ENCODE peak calls at places on chromosomes 6 and 20, in seven cellular contexts. V is adrenal gland; E is mammary epithelial cell; Z is breast epithelium; Y is lung; O is uterus; Q is CD8-positive, alpha-beta T cell. K is an unnamed sample. For H3K36me3, the result is how much of the 10 kb centered on the place peaks cover.

GRCh38 chr20:9287062-9287461 is 218.2 kb downstream of the PLCB4 start:
- DNase-seq in V (no peak), E (no peak), Z (no peak), Y (no peak), O (no peak), Q (no peak), K (no peak)

GRCh38 chr20:35849726-35850125 is 77.9 kb downstream of the PHF20 start:
- DNase-seq in V (no peak), E (no peak), Z (no peak), Y (no peak), O (no peak), Q (no peak), K (no peak)

GRCh38 chr20:13822459-13822858 is 37.6 kb downstream of the NDUFAF5 start:
- DNase-seq in V (no peak), E (no peak), Z (no peak), Y (no peak), O (no peak), Q (no peak), K (no peak)

GRCh38 chr6:170040115-170040500 is 250.8 kb downstream of the DLL1 start:
- DNase-seq in V (no peak), E (no peak), Z (no peak), Y (no peak), O (no peak), Q (no peak), K (no peak)

GRCh38 chr20:62845818-62846527 is 15.6 kb downstream of the TCFL5 start:
- DNase-seq in V (no peak), E (no peak), Z (peak), Y (no peak), O (no peak), Q (no peak), K (no peak)

GRCh38 chr6:95693108-95693507 is 115.8 kb downstream of the MANEA start:
- DNase-seq in V (no peak), E (no peak), Z (no peak), Y (no peak), O (no peak), Q (no peak), K (no peak)

GRCh38 chr20:32511358-32512046 is 73.6 kb downstream of the NOL4L start:
- DNase-seq in V (no peak), E (no peak), Z (no peak), Y (no peak), O (no peak), Q (no peak), K (no peak)

GRCh38 chr6:34947561-34947960 is 58.5 kb downstream of the ANKS1A start:
- DNase-seq in V (no peak), E (peak), Z (no peak), Y (no peak), O (no peak), Q (no peak), K (no peak)

GRCh38 chr6:117637770-117638169 is 35.5 kb upstream of the GOPC start:
- DNase-seq in V (no peak), E (no peak), Z (no peak), Y (no peak), O (no peak), Q (no peak), K (no peak)

GRCh38 chr6:128731249-128732165 is 151.4 kb upstream of the LAMA2 start:
- DNase-seq in V (peak), E (peak), Z (no peak), Y (no peak), O (no peak), Q (no peak), K (no peak)

GRCh38 chr6:123830110-123830509 is 26.4 kb downstream of the NKAIN2 start:
- DNase-seq in V (no peak), E (no peak), Z (no peak), Y (no peak), O (no peak), Q (no peak), K (no peak)

GRCh38 chr20:11001767-11002540 is 328.2 kb upstream of the JAG1 start:
- DNase-seq in V (peak), E (peak), Z (peak), Y (no peak), O (no peak), Q (no peak), K (peak)

GRCh38 chr6:21163110-21163837 is 430.3 kb upstream of the SOX4 start:
- DNase-seq in V (no peak), E (peak), Z (no peak), Y (no peak), O (no peak), Q (no peak), K (no peak)

GRCh38 chr20:8104252-8104651 is 27.8 kb upstream of the PLCB1 start:
- DNase-seq in V (no peak), E (no peak), Z (no peak), Y (no peak), O (no peak), Q (no peak), K (no peak)

GRCh38 chr6:1312444-1313363 is 806 bp downstream of the FOXQ1 start:
- DNase-seq in V (no peak), E (peak), Z (no peak), Y (no peak), O (no peak), Q (no peak), K (no peak)

GRCh38 chr6:18151801-18152200 is 3.1 kb downstream of the TPMT start:
- DNase-seq in V (no peak), E (no peak), Z (no peak), Y (no peak), O (no peak), Q (no peak), K (no peak)

GRCh38 chr6:144285798-144286502 is 815 bp downstream of the UTRN start:
- DNase-seq in V (peak), E (peak), Z (peak), Y (peak), O (peak), Q (peak), K (no peak)

GRCh38 chr20:62605236-62605948 is 36.9 kb upstream of the SLCO4A1 start:
- DNase-seq in V (no peak), E (no peak), Z (no peak), Y (no peak), O (no peak), Q (no peak), K (no peak)

GRCh38 chr6:5366941-5367340 is 105.6 kb downstream of the FARS2 start:
- DNase-seq in V (no peak), E (no peak), Z (no peak), Y (no peak), O (no peak), Q (no peak), K (no peak)

GRCh38 chr20:5156670-5157448 is 30.1 kb downstream of the CDS2 start:
- DNase-seq in V (no peak), E (no peak), Z (no peak), Y (no peak), O (no peak), Q (no peak), K (no peak)

GRCh38 chr6:153038378-153038777 is 35.9 kb upstream of the MTRF1L start:
- DNase-seq in V (no peak), E (peak), Z (no peak), Y (no peak), O (no peak), Q (no peak), K (peak)

GRCh38 chr6:21201673-21202430 is 391.7 kb upstream of the SOX4 start:
- DNase-seq in V (no peak), E (no peak), Z (no peak), Y (no peak), O (no peak), Q (no peak), K (no peak)

GRCh38 chr6:45498620-45499019 is 120.9 kb upstream of the SUPT3H start:
- DNase-seq in V (no peak), E (no peak), Z (no peak), Y (no peak), O (no peak), Q (no peak), K (no peak)

GRCh38 chr20:49888341-49889244 is 26.7 kb downstream of the SPATA2 start:
- DNase-seq in V (peak), E (peak), Z (peak), Y (no peak), O (peak), Q (peak), K (peak)

GRCh38 chr6:45710304-45710821 is 305.3 kb downstream of the CLIC5 start:
- DNase-seq in V (peak), E (no peak), Z (no peak), Y (no peak), O (no peak), Q (no peak), K (no peak)

GRCh38 chr6:56863366-56863765 is 91.5 kb upstream of the BEND6 start:
- DNase-seq in V (no peak), E (peak), Z (no peak), Y (no peak), O (no peak), Q (no peak), K (no peak)

GRCh38 chr6:5203571-5203970 is 57.2 kb downstream of the LYRM4 start:
- DNase-seq in V (no peak), E (no peak), Z (no peak), Y (no peak), O (no peak), Q (no peak), K (no peak)

GRCh38 chr20:5315807-5316187 is 957 bp downstream of the PROKR2 start:
- DNase-seq in V (no peak), E (no peak), Z (no peak), Y (no peak), O (no peak), Q (no peak), K (no peak)

GRCh38 chr6:3612341-3613041 is 139.0 kb downstream of the PXDC1 start:
- DNase-seq in V (peak), E (peak), Z (peak), Y (no peak), O (peak), Q (no peak), K (peak)

GRCh38 chr6:100475554-100476325 is 11.0 kb upstream of the SIM1 start:
- DNase-seq in V (no peak), E (peak), Z (no peak), Y (no peak), O (no peak), Q (no peak), K (no peak)

GRCh38 chr6:70270287-70271005 is 32.4 kb downstream of the COL9A1 start:
- DNase-seq in V (no peak), E (no peak), Z (no peak), Y (no peak), O (no peak), Q (no peak), K (peak)

GRCh38 chr6:30411515-30412207 is 66.7 kb downstream of the RPP21 start:
- DNase-seq in V (peak), E (peak), Z (no peak), Y (peak), O (no peak), Q (peak), K (no peak)

GRCh38 chr20:33832113-33832853 is 21.1 kb downstream of the CHMP4B start:
- DNase-seq in V (peak), E (no peak), Z (no peak), Y (no peak), O (no peak), Q (no peak), K (no peak)

GRCh38 chr6:106939848-106940247 is 34.7 kb downstream of the CD24 start:
- DNase-seq in V (no peak), E (no peak), Z (no peak), Y (no peak), O (no peak), Q (no peak), K (no peak)

GRCh38 chr20:35741892-35742740 is at the start of gene RBM39:
- DNase-seq in V (peak), E (peak), Z (peak), Y (peak), O (peak), Q (peak), K (peak)

GRCh38 chr6:170022827-170023619 is 267.9 kb downstream of the DLL1 start:
- DNase-seq in V (no peak), E (no peak), Z (peak), Y (no peak), O (no peak), Q (no peak), K (no peak)

DNA sequence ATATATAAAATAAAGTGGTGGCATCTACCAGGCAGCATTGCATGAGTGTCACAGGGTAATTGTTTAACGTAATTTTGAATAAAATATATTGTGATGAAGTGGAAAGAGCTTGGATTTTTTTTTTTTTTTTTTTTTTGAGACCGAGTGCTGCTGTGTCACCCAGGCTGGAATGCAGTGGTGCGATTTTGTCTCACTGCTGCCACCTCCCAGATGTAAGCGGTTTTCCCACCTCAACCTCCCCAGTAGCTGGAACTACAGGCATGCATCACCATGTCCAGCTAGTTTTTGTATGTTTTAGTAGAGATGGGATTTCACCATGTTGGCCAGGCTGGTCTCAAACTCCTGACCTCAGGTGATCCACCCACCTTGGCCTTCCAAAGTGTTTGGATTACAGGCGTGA is 81.1 kb upstream of the SMIM8 start:
- DNase-seq in V (no peak), E (no peak), Z (no peak), Y (no peak), O (no peak), Q (no peak), K (no peak)
- TF ChIP-seq CTCF in V (no peak), E (no peak), Z (no peak), Y (no peak), O (no peak), Q (no peak), K (no peak)

GRCh38 chr20:2658414-2659354 is 5.3 kb downstream of the IDH3B start:
- DNase-seq in V (no peak), E (no peak), Z (no peak), Y (no peak), O (no peak), Q (no peak), K (no peak)

GRCh38 chr20:2659547-2659946 is 4.5 kb downstream of the IDH3B start:
- DNase-seq in V (no peak), E (no peak), Z (no peak), Y (no peak), O (no peak), Q (no peak), K (no peak)

GRCh38 chr20:2657674-2658073 is 5.2 kb downstream of the NOP56 start:
- DNase-seq in V (no peak), E (no peak), Z (no peak), Y (no peak), O (no peak), Q (no peak), K (no peak)

GRCh38 chr20:2663887-2664719 is at the start of gene IDH3B:
- DNase-seq in V (peak), E (peak), Z (peak), Y (peak), O (peak), Q (peak), K (peak)

GRCh38 chr20:2663364-2663886 is 591 bp downstream of the IDH3B start:
- DNase-seq in V (no peak), E (no peak), Z (no peak), Y (no peak), O (no peak), Q (no peak), K (no peak)
- H3K36me3 ChIP-seq in V (under half), E (under half), Z (under half), Y (under half), O (under half), Q (under half), K (under half)

DNA sequence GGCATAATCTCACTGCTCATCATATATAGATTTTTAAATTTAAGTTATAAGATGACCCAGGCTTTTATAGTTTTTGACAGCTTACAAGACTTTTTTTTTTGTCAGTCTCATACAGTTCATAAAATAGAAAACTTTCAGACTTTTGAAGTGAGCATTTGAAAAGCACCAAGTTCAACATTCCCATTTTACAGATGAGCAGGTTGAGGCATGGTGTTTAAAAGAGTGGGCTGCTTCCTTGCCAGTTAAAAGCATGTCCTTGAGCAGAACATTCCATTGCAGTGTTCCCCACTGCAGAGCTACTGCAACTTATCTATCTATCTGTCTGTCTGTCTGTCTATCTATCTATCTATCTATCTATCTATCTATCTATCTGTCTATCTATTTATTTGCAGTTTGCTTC is 86.8 kb downstream of the GFRA4 start:
- DNase-seq in V (no peak), E (no peak), Z (no peak), Y (no peak), O (no peak), Q (no peak), K (no peak)
- H3K4me3 ChIP-seq in V (no peak), E (no peak), Z (no peak), Y (no peak), O (no peak), Q (no peak), K (no peak)

GRCh38 chr6:33174784-33175183 is 17.5 kb downstream of the COL11A2 start:
- DNase-seq in V (no peak), E (no peak), Z (no peak), Y (no peak), O (no peak), Q (no peak), K (no peak)
- TF ChIP-seq CTCF in V (no peak), E (no peak), Z (no peak), Y (no peak), O (no peak), Q (no peak), K (no peak)

GRCh38 chr20:25216199-25216945 is 20.9 kb downstream of the ENTPD6 start:
- DNase-seq in V (no peak), E (no peak), Z (no peak), Y (no peak), O (peak), Q (no peak), K (no peak)
- H3K36me3 ChIP-seq in V (half or more), E (under half), Z (under half), Y (under half), O (under half), Q (under half), K (under half)

GRCh38 chr6:136920216-136920857 is 1.8 kb upstream of the SLC35D3 start:
- DNase-seq in V (no peak), E (no peak), Z (no peak), Y (no peak), O (no peak), Q (no peak), K (no peak)

GRCh38 chr6:136921521-136921935 is 573 bp upstream of the SLC35D3 start:
- DNase-seq in V (no peak), E (no peak), Z (no peak), Y (no peak), O (no peak), Q (no peak), K (no peak)

GRCh38 chr6:136922680-136922996 is 537 bp downstream of the SLC35D3 start:
- DNase-seq in V (no peak), E (peak), Z (no peak), Y (no peak), O (no peak), Q (peak), K (no peak)

GRCh38 chr6:136921936-136922679 is at the start of gene SLC35D3:
- DNase-seq in V (peak), E (no peak), Z (no peak), Y (no peak), O (no peak), Q (peak), K (no peak)

GRCh38 chr6:136920858-136921520 is 1.1 kb upstream of the SLC35D3 start:
- DNase-seq in V (no peak), E (peak), Z (no peak), Y (no peak), O (no peak), Q (peak), K (no peak)
- H3K4me3 ChIP-seq in V (peak), E (peak), Z (peak), Y (peak), O (peak), Q (peak), K (peak)

DNA sequence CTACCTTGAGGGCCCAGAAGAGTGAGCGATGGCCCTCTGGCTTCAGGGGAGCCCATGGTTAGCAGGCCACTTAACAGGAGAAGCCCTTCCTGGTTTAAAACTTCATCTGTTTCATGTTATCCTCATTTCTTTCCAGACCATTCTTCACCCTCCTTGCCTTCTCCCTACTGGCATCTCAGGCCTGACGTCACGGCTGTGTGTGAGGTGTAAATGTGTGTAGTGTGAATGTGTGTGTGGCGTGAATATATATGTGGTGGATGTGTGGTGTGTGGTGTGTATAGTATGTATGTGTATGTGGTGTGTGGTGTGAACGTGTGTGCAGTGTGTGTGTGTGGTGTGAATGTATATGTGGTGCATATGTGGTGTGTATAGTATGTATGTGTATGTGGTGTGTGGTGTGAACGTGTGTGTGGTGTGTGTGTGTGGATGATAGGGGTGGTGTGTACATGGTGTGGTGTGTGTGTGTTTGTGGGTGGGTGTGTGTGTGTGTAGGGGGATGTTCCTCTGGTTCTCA is 88.5 kb downstream of the SOD2 start:
- DNase-seq in V (no peak), E (no peak), Z (no peak), Y (no peak), O (no peak), Q (no peak), K (no peak)
- TF ChIP-seq CTCF in V (no peak), E (no peak), Z (no peak), Y (no peak), O (no peak), Q (no peak), K (no peak)

GRCh38 chr6:118902731-118903130 is 8.8 kb downstream of the ASF1A start:
- DNase-seq in V (no peak), E (peak), Z (no peak), Y (no peak), O (no peak), Q (no peak), K (no peak)

GRCh38 chr6:118905851-118906250 is 11.9 kb downstream of the ASF1A start:
- DNase-seq in V (no peak), E (no peak), Z (no peak), Y (no peak), O (no peak), Q (no peak), K (no peak)

GRCh38 chr6:118903691-118904090 is 9.7 kb downstream of the ASF1A start:
- DNase-seq in V (no peak), E (no peak), Z (no peak), Y (no peak), O (no peak), Q (no peak), K (no peak)

GRCh38 chr6:118903134-118903533 is 9.2 kb downstream of the ASF1A start:
- DNase-seq in V (no peak), E (no peak), Z (no peak), Y (no peak), O (no peak), Q (no peak), K (no peak)

DNA sequence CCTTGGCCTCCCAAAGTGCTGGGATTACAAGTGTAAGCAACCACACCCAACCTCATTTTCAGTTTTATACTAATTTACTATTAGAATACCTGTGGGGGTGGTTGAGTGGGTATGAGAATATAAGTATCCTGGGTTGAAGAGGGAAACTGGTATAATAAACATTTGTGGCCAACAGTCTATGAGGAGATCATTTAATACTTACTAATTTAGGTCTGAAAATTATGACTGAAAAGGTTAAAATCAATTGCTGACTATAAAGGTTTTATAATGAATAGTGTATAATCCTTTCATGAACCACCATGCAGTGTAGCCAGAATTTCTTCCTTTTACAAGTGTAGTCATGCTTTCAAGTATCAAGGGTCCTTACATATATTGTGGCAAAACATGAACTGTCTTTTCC is 11.1 kb downstream of the ASF1A start:
- DNase-seq in V (no peak), E (no peak), Z (no peak), Y (no peak), O (no peak), Q (no peak), K (no peak)
- H3K36me3 ChIP-seq in V (under half), E (under half), Z (under half), Y (under half), O (under half), Q (under half), K (under half)